ENCODE peak calls at places on chromosomes 16 and 17, in eight cellular contexts. U, G, Y, C, L, Z, S and K are unnamed samples.

GRCh38 chr17:58702045-58702476 is 9.7 kb downstream of the RAD51C start:
- DNase-seq in L (no peak), S (peak), Y (no peak), G (no peak), U (no peak), C (no peak), Z (no peak), K (no peak)

GRCh38 chr16:27644165-27644564 is 94.2 kb downstream of the KATNIP start:
- DNase-seq in U (no peak), L (no peak), Z (peak), G (no peak), Y (no peak), C (no peak), S (no peak), K (no peak)

GRCh38 chr17:17623904-17624303 is 32.4 kb upstream of the PEMT start:
- DNase-seq in Y (no peak), Z (no peak), S (no peak), U (no peak), C (no peak), G (no peak), L (no peak), K (no peak)

GRCh38 chr16:15507299-15507958 is 73.0 kb downstream of the BMERB1 start:
- DNase-seq in S (no peak), Z (no peak), Y (peak), L (no peak), G (peak), C (no peak), U (no peak), K (peak)

GRCh38 chr17:82524540-82524939 is 5.0 kb downstream of the FOXK2 start:
- DNase-seq in U (no peak), Z (peak), L (no peak), C (no peak), G (no peak), Y (no peak), S (no peak), K (no peak)

GRCh38 chr17:71192039-71192555 is 928.7 kb upstream of the SOX9 start:
- DNase-seq in Z (no peak), C (no peak), S (no peak), U (no peak), Y (no peak), L (no peak), G (no peak), K (no peak)

GRCh38 chr16:66874079-66874775 is 6.1 kb upstream of the PDP2 start:
- DNase-seq in U (peak), Y (peak), S (no peak), Z (no peak), L (no peak), C (no peak), G (peak), K (peak)

GRCh38 chr17:72838068-72838467 is 254.4 kb downstream of the SLC39A11 start:
- DNase-seq in G (no peak), S (no peak), L (no peak), U (no peak), C (no peak), Y (no peak), Z (no peak), K (no peak)

GRCh38 chr17:60586288-60586974 is 13.6 kb upstream of the PPM1D start:
- DNase-seq in Z (no peak), Y (peak), S (no peak), C (no peak), L (no peak), U (peak), G (no peak), K (no peak)

GRCh38 chr16:50282010-50282538 is 15.7 kb downstream of the ADCY7 start:
- DNase-seq in Z (no peak), Y (peak), S (peak), G (peak), U (no peak), L (peak), C (peak), K (peak)

GRCh38 chr17:324151-324571 is 28.4 kb downstream of the RPH3AL start:
- DNase-seq in C (no peak), L (no peak), Z (no peak), G (no peak), S (no peak), U (no peak), Y (no peak), K (no peak)

GRCh38 chr16:83928341-83929055 is 24.5 kb upstream of the OSGIN1 start:
- DNase-seq in Y (peak), S (no peak), Z (no peak), G (peak), U (peak), L (no peak), C (no peak), K (peak)

GRCh38 chr16:56475226-56475625 is 23.9 kb downstream of the OGFOD1 start:
- DNase-seq in C (no peak), S (no peak), L (no peak), G (no peak), Z (no peak), Y (no peak), U (no peak), K (no peak)

GRCh38 chr16:89406277-89406888 is 84.0 kb downstream of the ANKRD11 start:
- DNase-seq in Y (no peak), G (no peak), L (no peak), Z (peak), C (no peak), S (no peak), U (no peak), K (no peak)
- TF ChIP-seq CTCF in Y (no peak), G (no peak), L (no peak), Z (no peak), C (no peak), S (no peak), U (no peak), K (no peak)

GRCh38 chr17:2391597-2392251 is 9.1 kb downstream of the MNT start:
- DNase-seq in G (no peak), L (no peak), U (no peak), C (no peak), Y (no peak), S (no peak), Z (no peak), K (no peak)
- H3K4me3 ChIP-seq in G (peak), L (peak), U (peak), C (peak), Y (peak), S (peak), Z (peak), K (peak)

DNA sequence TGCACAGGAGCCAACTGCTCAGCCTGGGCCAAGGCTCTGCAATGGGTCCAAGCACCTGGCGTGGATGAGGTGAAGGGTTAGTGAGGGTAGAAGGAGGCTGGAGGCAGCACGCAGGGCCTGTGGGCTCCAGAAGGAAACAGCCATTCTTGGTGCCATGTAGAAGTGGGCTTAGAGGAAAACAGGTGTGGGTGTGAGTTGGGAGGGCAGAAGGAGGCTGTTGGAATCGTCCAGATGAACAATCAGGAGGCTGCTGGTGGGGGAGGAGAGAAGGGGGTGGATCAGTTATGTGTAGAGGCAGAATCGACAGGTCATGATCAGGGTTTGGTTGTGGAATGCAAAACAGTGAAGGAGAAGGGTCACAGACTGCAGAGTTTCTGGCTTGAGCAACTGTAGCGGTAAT is 51.7 kb upstream of the ALDH3A2 start:
- DNase-seq in G (no peak), S (no peak), Z (no peak), C (no peak), Y (no peak), U (no peak), L (no peak), K (no peak)
- TF ChIP-seq CTCF in G (no peak), S (no peak), Z (no peak), C (no peak), Y (no peak), U (no peak), L (no peak), K (no peak)

GRCh38 chr16:73064227-73064995 is 16.5 kb upstream of the ZFHX3 start:
- DNase-seq in C (peak), U (no peak), Z (no peak), G (peak), L (no peak), S (no peak), Y (peak), K (peak)

GRCh38 chr16:73063284-73063733 is 15.4 kb upstream of the ZFHX3 start:
- DNase-seq in U (no peak), Z (no peak), G (peak), L (no peak), S (no peak), Y (no peak), C (no peak), K (no peak)

GRCh38 chr16:73060948-73061495 is 13.1 kb upstream of the ZFHX3 start:
- DNase-seq in G (no peak), S (no peak), U (no peak), Y (no peak), C (no peak), Z (no peak), L (no peak), K (no peak)

GRCh38 chr16:73063854-73064226 is 15.9 kb upstream of the ZFHX3 start:
- DNase-seq in U (no peak), S (no peak), L (no peak), Z (no peak), Y (no peak), C (no peak), G (no peak), K (no peak)

DNA sequence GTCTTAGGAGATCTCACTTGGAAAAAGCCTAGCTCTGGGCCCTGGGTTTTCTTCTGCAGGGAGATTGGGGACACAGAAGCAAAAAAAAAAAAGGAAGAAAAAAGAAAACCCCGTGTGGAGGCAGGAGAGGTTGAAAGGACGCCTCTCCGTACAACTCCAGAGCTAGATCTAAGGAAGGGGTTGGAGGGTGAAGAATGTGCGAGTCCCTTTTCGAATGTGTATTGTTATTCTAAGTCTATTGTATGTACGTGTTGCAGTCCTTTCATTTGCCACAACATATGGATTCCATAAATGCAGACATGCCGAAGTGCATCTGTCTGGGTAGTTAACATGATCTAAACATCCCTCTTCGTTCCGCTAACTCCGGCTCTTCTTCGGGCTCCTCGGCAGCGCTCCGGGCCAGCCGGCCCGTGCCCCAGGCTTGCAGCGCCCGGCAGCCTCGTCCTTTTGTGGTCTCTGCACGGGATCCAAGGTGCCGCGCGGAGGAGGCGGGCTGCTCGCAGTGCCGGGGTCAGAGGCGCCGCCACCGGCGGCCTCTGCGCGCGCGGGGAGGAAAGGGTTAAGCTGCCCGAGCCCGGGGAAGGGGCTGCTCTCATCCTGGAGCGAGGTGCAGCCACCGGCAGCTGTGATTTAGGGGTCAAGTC is 14.8 kb upstream of the ZFHX3 start:
- DNase-seq in S (no peak), Y (no peak), Z (peak), U (no peak), G (peak), L (no peak), C (no peak), K (no peak)
- H3K4me3 ChIP-seq in S (no peak), Y (peak), Z (peak), U (no peak), G (peak), L (no peak), C (peak), K (no peak)